ENCODE peak calls at places on chromosomes 1 and 21, in seven cellular contexts. O is stomach, E is breast epithelium, C is neural progenitor cell, G is uterus, M is body of pancreas, Q is psoas muscle. J is an unnamed sample. For H3K4me1, the result is how much of the 10 kb centered on the place peaks cover.

GRCh38 chr1:207034998-207035397 is 2.4 kb upstream of the C1orf116 start:
- DNase-seq in O (no peak), E (no peak), C (no peak), G (no peak), M (no peak), Q (no peak), J (no peak)

GRCh38 chr1:211610779-211611556 is 32.0 kb upstream of the SLC30A1 start:
- DNase-seq in O (no peak), E (no peak), C (no peak), G (peak), M (no peak), Q (no peak), J (no peak)

GRCh38 chr21:25501996-25502665 is 105.2 kb downstream of the MRPL39 start:
- DNase-seq in O (no peak), E (no peak), C (no peak), G (no peak), M (no peak), Q (no peak), J (no peak)

GRCh38 chr1:179353546-179353945 is 12.2 kb upstream of the AXDND1 start:
- DNase-seq in O (no peak), E (no peak), C (no peak), G (peak), M (no peak), Q (no peak), J (no peak)

GRCh38 chr1:107229711-107230110 is 88.9 kb downstream of the NTNG1 start:
- DNase-seq in O (no peak), E (no peak), C (no peak), G (no peak), M (no peak), Q (no peak), J (no peak)

GRCh38 chr21:15539376-15539775 is 190.4 kb upstream of the USP25 start:
- DNase-seq in O (no peak), E (no peak), C (no peak), G (no peak), M (no peak), Q (no peak), J (no peak)

GRCh38 chr1:203907901-203908300 is 46.5 kb downstream of the SNRPE start:
- DNase-seq in O (no peak), E (no peak), C (no peak), G (no peak), M (no peak), Q (no peak), J (no peak)

GRCh38 chr1:33826311-33826710 is 37.6 kb upstream of the HMGB4 start:
- DNase-seq in O (no peak), E (no peak), C (no peak), G (no peak), M (no peak), Q (no peak), J (peak)

GRCh38 chr1:156900019-156900718 is 6.7 kb downstream of the PEAR1 start:
- DNase-seq in O (no peak), E (no peak), C (no peak), G (no peak), M (no peak), Q (peak), J (no peak)

GRCh38 chr1:190597361-190597760 is 119.7 kb upstream of the BRINP3 start:
- DNase-seq in O (no peak), E (no peak), C (no peak), G (no peak), M (no peak), Q (no peak), J (no peak)

GRCh38 chr1:65918564-65918963 is 125.9 kb downstream of the PDE4B start:
- DNase-seq in O (no peak), E (no peak), C (no peak), G (no peak), M (no peak), Q (no peak), J (no peak)
- H3K4me1 ChIP-seq in O (under half), E (under half), C (under half), G (under half), M (under half), Q (under half), J (under half)

GRCh38 chr1:158124034-158124433 is 56.7 kb upstream of the CD1D start:
- DNase-seq in O (no peak), E (no peak), C (no peak), G (no peak), M (peak), Q (no peak), J (no peak)

GRCh38 chr1:158120254-158120653 is 60.4 kb upstream of the CD1D start:
- DNase-seq in O (no peak), E (no peak), C (peak), G (no peak), M (no peak), Q (no peak), J (no peak)

GRCh38 chr1:158122823-158123390 is 57.8 kb upstream of the CD1D start:
- DNase-seq in O (no peak), E (no peak), C (no peak), G (no peak), M (no peak), Q (no peak), J (no peak)

GRCh38 chr1:158118713-158119402 is 61.8 kb upstream of the CD1D start:
- DNase-seq in O (no peak), E (no peak), C (no peak), G (no peak), M (no peak), Q (no peak), J (no peak)

GRCh38 chr1:158121604-158122254 is 59.0 kb upstream of the CD1D start:
- DNase-seq in O (no peak), E (no peak), C (peak), G (no peak), M (peak), Q (no peak), J (no peak)
- TF ChIP-seq CTCF in O (no peak), E (peak), C (peak), G (peak), M (peak), Q (peak), J (peak)

DNA sequence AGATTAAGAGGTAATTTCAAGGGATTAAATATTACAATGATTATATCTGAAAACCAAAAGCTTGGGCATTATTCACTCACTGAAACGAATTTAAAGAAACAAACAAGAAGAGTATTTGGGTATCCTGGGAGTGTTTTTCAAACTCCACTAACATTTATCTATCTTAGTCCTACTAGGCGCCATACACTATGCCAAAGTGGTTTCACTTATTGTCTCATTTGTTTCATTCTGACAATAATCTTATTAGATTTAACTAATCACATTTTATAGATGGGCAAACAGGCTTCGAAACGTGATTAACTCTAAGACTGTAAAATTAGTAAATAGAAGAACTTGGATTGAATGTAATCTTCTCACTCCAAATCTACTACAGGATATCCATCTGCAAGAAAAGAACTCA is 25.4 kb downstream of the ASH1L start:
- DNase-seq in O (no peak), E (no peak), C (no peak), G (no peak), M (no peak), Q (no peak), J (no peak)
- H3K4me1 ChIP-seq in O (half or more), E (under half), C (under half), G (under half), M (half or more), Q (under half), J (under half)

GRCh38 chr1:219568728-219569127 is 44.2 kb downstream of the ZC3H11B start:
- DNase-seq in O (no peak), E (no peak), C (no peak), G (no peak), M (no peak), Q (no peak), J (no peak)
- TF ChIP-seq CTCF in O (no peak), E (no peak), C (no peak), G (no peak), M (no peak), Q (no peak), J (no peak)

DNA sequence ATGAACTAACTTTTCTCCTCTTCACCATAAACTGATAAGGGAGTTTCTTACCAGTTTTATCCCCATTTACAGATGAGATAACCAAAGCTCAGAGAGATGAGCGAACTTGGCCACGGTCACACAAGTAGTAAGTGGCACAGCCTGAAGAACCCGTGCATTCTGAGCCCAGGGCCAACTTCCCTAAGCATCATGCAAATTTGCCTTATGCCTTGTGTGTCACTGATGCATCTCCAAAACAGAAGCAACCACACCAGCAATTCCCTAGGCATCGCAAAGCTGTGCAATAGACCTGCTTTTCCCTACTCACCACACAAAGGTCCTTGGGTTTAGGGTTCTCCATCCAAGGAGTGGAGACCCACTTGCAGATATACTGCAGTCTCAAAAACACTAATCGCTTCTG is 304.5 kb upstream of the KAZN start:
- DNase-seq in O (no peak), E (no peak), C (no peak), G (no peak), M (no peak), Q (no peak), J (no peak)
- H3K4me1 ChIP-seq in O (under half), E (under half), C (under half), G (under half), M (under half), Q (under half), J (under half)

J was measured in ascending aorta.